ENCODE peak calls at places on chromosome 17, in seven cellular contexts. One of them, this sample, is unnamed. For H3K4me1, the result is how much of the 10 kb centered on the place peaks cover.

GRCh38 chr17:44205962-44206824 is 6.5 kb upstream of the ATXN7L3 start:
- DNase-seq in esophagus muscularis mucosa: no peak
- DNase-seq in sigmoid colon: no peak
- DNase-seq in transverse colon: no peak
- DNase-seq in thoracic aorta: no peak
- DNase-seq in esophagus squamous epithelium: no peak
- DNase-seq in suprapubic skin: no peak
- DNase-seq in this sample: no peak

GRCh38 chr17:62740066-62740465 is 68.0 kb downstream of the MARCHF10 start:
- DNase-seq in esophagus muscularis mucosa: no peak
- DNase-seq in sigmoid colon: no peak
- DNase-seq in transverse colon: no peak
- DNase-seq in thoracic aorta: no peak
- DNase-seq in esophagus squamous epithelium: no peak
- DNase-seq in suprapubic skin: no peak
- DNase-seq in this sample: no peak

GRCh38 chr17:29844339-29845048 is 85.5 kb downstream of the SSH2 start:
- DNase-seq in esophagus muscularis mucosa: no peak
- DNase-seq in sigmoid colon: no peak
- DNase-seq in transverse colon: no peak
- DNase-seq in thoracic aorta: no peak
- DNase-seq in esophagus squamous epithelium: no peak
- DNase-seq in suprapubic skin: no peak
- DNase-seq in this sample: no peak

GRCh38 chr17:27239046-27239445 is 54.9 kb upstream of the WSB1 start:
- DNase-seq in esophagus muscularis mucosa: no peak
- DNase-seq in sigmoid colon: no peak
- DNase-seq in transverse colon: no peak
- DNase-seq in thoracic aorta: no peak
- DNase-seq in esophagus squamous epithelium: no peak
- DNase-seq in suprapubic skin: no peak
- DNase-seq in this sample: no peak

GRCh38 chr17:45146616-45147101 is 1.6 kb upstream of the HEXIM1 start:
- DNase-seq in esophagus muscularis mucosa: no peak
- DNase-seq in sigmoid colon: peak
- DNase-seq in transverse colon: peak
- DNase-seq in thoracic aorta: no peak
- DNase-seq in esophagus squamous epithelium: no peak
- DNase-seq in suprapubic skin: no peak
- DNase-seq in this sample: no peak

GRCh38 chr17:19332371-19333131 is 30.0 kb downstream of the B9D1 start:
- DNase-seq in esophagus muscularis mucosa: no peak
- DNase-seq in sigmoid colon: peak
- DNase-seq in transverse colon: no peak
- DNase-seq in thoracic aorta: no peak
- DNase-seq in esophagus squamous epithelium: no peak
- DNase-seq in suprapubic skin: no peak
- DNase-seq in this sample: no peak

GRCh38 chr17:79531191-79531590 is 79.7 kb downstream of the RBFOX3 start:
- DNase-seq in esophagus muscularis mucosa: no peak
- DNase-seq in sigmoid colon: no peak
- DNase-seq in transverse colon: no peak
- DNase-seq in thoracic aorta: no peak
- DNase-seq in esophagus squamous epithelium: no peak
- DNase-seq in suprapubic skin: no peak
- DNase-seq in this sample: no peak

GRCh38 chr17:57678393-57678792 is 66.7 kb downstream of the CCDC182 start:
- DNase-seq in esophagus muscularis mucosa: no peak
- DNase-seq in sigmoid colon: no peak
- DNase-seq in transverse colon: no peak
- DNase-seq in thoracic aorta: no peak
- DNase-seq in esophagus squamous epithelium: no peak
- DNase-seq in suprapubic skin: no peak
- DNase-seq in this sample: no peak

GRCh38 chr17:45227101-45227591 is 5.5 kb downstream of the FMNL1 start:
- DNase-seq in esophagus muscularis mucosa: no peak
- DNase-seq in sigmoid colon: no peak
- DNase-seq in transverse colon: peak
- DNase-seq in thoracic aorta: no peak
- DNase-seq in esophagus squamous epithelium: no peak
- DNase-seq in suprapubic skin: no peak
- DNase-seq in this sample: peak

GRCh38 chr17:79842656-79843474 is 3.6 kb upstream of the CBX4 start:
- DNase-seq in esophagus muscularis mucosa: no peak
- DNase-seq in sigmoid colon: no peak
- DNase-seq in transverse colon: peak
- DNase-seq in thoracic aorta: no peak
- DNase-seq in esophagus squamous epithelium: no peak
- DNase-seq in suprapubic skin: no peak
- DNase-seq in this sample: peak

GRCh38 chr17:57470906-57471305 is 214.6 kb downstream of the MSI2 start:
- DNase-seq in esophagus muscularis mucosa: no peak
- DNase-seq in sigmoid colon: no peak
- DNase-seq in transverse colon: no peak
- DNase-seq in thoracic aorta: no peak
- DNase-seq in esophagus squamous epithelium: no peak
- DNase-seq in suprapubic skin: no peak
- DNase-seq in this sample: no peak

GRCh38 chr17:59840908-59841666 is 51.7 kb downstream of the TUBD1 start:
- DNase-seq in esophagus muscularis mucosa: no peak
- DNase-seq in sigmoid colon: no peak
- DNase-seq in transverse colon: no peak
- DNase-seq in thoracic aorta: no peak
- DNase-seq in esophagus squamous epithelium: no peak
- DNase-seq in suprapubic skin: no peak
- DNase-seq in this sample: no peak

GRCh38 chr17:77233635-77234334 is 93.0 kb downstream of the SEC14L1 start:
- DNase-seq in esophagus muscularis mucosa: no peak
- DNase-seq in sigmoid colon: peak
- DNase-seq in transverse colon: peak
- DNase-seq in thoracic aorta: no peak
- DNase-seq in esophagus squamous epithelium: no peak
- DNase-seq in suprapubic skin: no peak
- DNase-seq in this sample: no peak

GRCh38 chr17:81335388-81336157 is 40.5 kb upstream of the SLC38A10 start:
- DNase-seq in esophagus muscularis mucosa: no peak
- DNase-seq in sigmoid colon: no peak
- DNase-seq in transverse colon: peak
- DNase-seq in thoracic aorta: no peak
- DNase-seq in esophagus squamous epithelium: no peak
- DNase-seq in suprapubic skin: no peak
- DNase-seq in this sample: peak

GRCh38 chr17:13508916-13509315 is 92.8 kb downstream of the HS3ST3A1 start:
- DNase-seq in esophagus muscularis mucosa: no peak
- DNase-seq in sigmoid colon: no peak
- DNase-seq in transverse colon: no peak
- DNase-seq in thoracic aorta: no peak
- DNase-seq in esophagus squamous epithelium: no peak
- DNase-seq in suprapubic skin: no peak
- DNase-seq in this sample: no peak

GRCh38 chr17:27481327-27481726 is 25.1 kb downstream of the KSR1 start:
- DNase-seq in esophagus muscularis mucosa: no peak
- DNase-seq in sigmoid colon: no peak
- DNase-seq in transverse colon: no peak
- DNase-seq in thoracic aorta: no peak
- DNase-seq in esophagus squamous epithelium: no peak
- DNase-seq in suprapubic skin: no peak
- DNase-seq in this sample: peak

GRCh38 chr17:16516594-16517018 is 24.6 kb upstream of the LRRC75A start:
- DNase-seq in esophagus muscularis mucosa: no peak
- DNase-seq in sigmoid colon: no peak
- DNase-seq in transverse colon: no peak
- DNase-seq in thoracic aorta: no peak
- DNase-seq in esophagus squamous epithelium: no peak
- DNase-seq in suprapubic skin: no peak
- DNase-seq in this sample: no peak

GRCh38 chr17:33202011-33202410 is 91.1 kb downstream of the ASIC2 start:
- DNase-seq in esophagus muscularis mucosa: no peak
- DNase-seq in sigmoid colon: no peak
- DNase-seq in transverse colon: no peak
- DNase-seq in thoracic aorta: no peak
- DNase-seq in esophagus squamous epithelium: no peak
- DNase-seq in suprapubic skin: no peak
- DNase-seq in this sample: no peak

GRCh38 chr17:72927146-72927545 is 165.3 kb downstream of the SLC39A11 start:
- DNase-seq in esophagus muscularis mucosa: no peak
- DNase-seq in sigmoid colon: no peak
- DNase-seq in transverse colon: no peak
- DNase-seq in thoracic aorta: no peak
- DNase-seq in esophagus squamous epithelium: no peak
- DNase-seq in suprapubic skin: no peak
- DNase-seq in this sample: no peak

GRCh38 chr17:72270530-72270929 is 149.7 kb downstream of the SOX9 start:
- DNase-seq in esophagus muscularis mucosa: no peak
- DNase-seq in sigmoid colon: no peak
- DNase-seq in transverse colon: no peak
- DNase-seq in thoracic aorta: no peak
- DNase-seq in esophagus squamous epithelium: no peak
- DNase-seq in suprapubic skin: no peak
- DNase-seq in this sample: no peak

GRCh38 chr17:47638903-47639302 is 10.8 kb upstream of the KPNB1 start:
- DNase-seq in esophagus muscularis mucosa: no peak
- DNase-seq in sigmoid colon: no peak
- DNase-seq in transverse colon: no peak
- DNase-seq in thoracic aorta: no peak
- DNase-seq in esophagus squamous epithelium: no peak
- DNase-seq in suprapubic skin: no peak
- DNase-seq in this sample: no peak

GRCh38 chr17:82489117-82489516 is 30.4 kb upstream of the FOXK2 start:
- DNase-seq in esophagus muscularis mucosa: no peak
- DNase-seq in sigmoid colon: peak
- DNase-seq in transverse colon: no peak
- DNase-seq in thoracic aorta: peak
- DNase-seq in esophagus squamous epithelium: no peak
- DNase-seq in suprapubic skin: no peak
- DNase-seq in this sample: no peak

GRCh38 chr17:28985950-28986713 is 19.7 kb downstream of the SEZ6 start:
- DNase-seq in esophagus muscularis mucosa: no peak
- DNase-seq in sigmoid colon: no peak
- DNase-seq in transverse colon: no peak
- DNase-seq in thoracic aorta: no peak
- DNase-seq in esophagus squamous epithelium: no peak
- DNase-seq in suprapubic skin: no peak
- DNase-seq in this sample: no peak

GRCh38 chr17:5500247-5500803 is 14.0 kb downstream of the MIS12 start:
- DNase-seq in esophagus muscularis mucosa: no peak
- DNase-seq in sigmoid colon: no peak
- DNase-seq in transverse colon: no peak
- DNase-seq in thoracic aorta: no peak
- DNase-seq in esophagus squamous epithelium: no peak
- DNase-seq in suprapubic skin: no peak
- DNase-seq in this sample: no peak

GRCh38 chr17:42618442-42619150 is 9.1 kb downstream of the TUBG1 start:
- DNase-seq in esophagus muscularis mucosa: no peak
- DNase-seq in sigmoid colon: no peak
- DNase-seq in transverse colon: peak
- DNase-seq in thoracic aorta: no peak
- DNase-seq in esophagus squamous epithelium: no peak
- DNase-seq in suprapubic skin: no peak
- DNase-seq in this sample: peak

GRCh38 chr17:29579866-29580771 is 9.3 kb downstream of the GIT1 start:
- DNase-seq in esophagus muscularis mucosa: no peak
- DNase-seq in sigmoid colon: peak
- DNase-seq in transverse colon: peak
- DNase-seq in thoracic aorta: no peak
- DNase-seq in esophagus squamous epithelium: no peak
- DNase-seq in suprapubic skin: peak
- DNase-seq in this sample: peak

GRCh38 chr17:79223953-79224352 is 149.3 kb downstream of the ENGASE start:
- DNase-seq in esophagus muscularis mucosa: no peak
- DNase-seq in sigmoid colon: no peak
- DNase-seq in transverse colon: no peak
- DNase-seq in thoracic aorta: no peak
- DNase-seq in esophagus squamous epithelium: no peak
- DNase-seq in suprapubic skin: no peak
- DNase-seq in this sample: no peak

DNA sequence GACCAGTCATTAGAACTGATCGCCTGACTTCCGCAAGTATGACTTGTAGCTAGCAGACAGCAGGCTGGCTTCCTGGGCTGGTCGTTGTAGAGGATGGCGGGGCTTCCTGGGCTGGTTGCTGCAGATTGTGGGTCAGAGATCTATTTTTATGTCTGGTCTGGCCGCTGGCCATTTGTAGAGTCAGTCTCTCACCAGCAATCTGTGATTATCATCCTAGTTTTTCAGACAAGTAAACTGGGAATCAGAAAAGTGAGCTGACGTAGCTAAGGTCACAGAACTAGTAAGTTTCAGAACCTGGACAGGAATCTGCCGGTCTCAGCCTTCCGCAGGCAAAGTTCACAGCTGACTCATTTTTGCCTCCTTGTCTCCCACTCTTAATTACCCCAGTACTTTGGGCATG is 19.1 kb downstream of the GPR142 start:
- DNase-seq in esophagus muscularis mucosa: no peak
- DNase-seq in sigmoid colon: no peak
- DNase-seq in transverse colon: no peak
- DNase-seq in thoracic aorta: no peak
- DNase-seq in esophagus squamous epithelium: no peak
- DNase-seq in suprapubic skin: no peak
- DNase-seq in this sample: peak
- H3K4me3 ChIP-seq in esophagus muscularis mucosa: no peak
- H3K4me3 ChIP-seq in sigmoid colon: no peak
- H3K4me3 ChIP-seq in transverse colon: no peak
- H3K4me3 ChIP-seq in thoracic aorta: no peak
- H3K4me3 ChIP-seq in esophagus squamous epithelium: no peak
- H3K4me3 ChIP-seq in suprapubic skin: no peak
- H3K4me3 ChIP-seq in this sample: no peak

DNA sequence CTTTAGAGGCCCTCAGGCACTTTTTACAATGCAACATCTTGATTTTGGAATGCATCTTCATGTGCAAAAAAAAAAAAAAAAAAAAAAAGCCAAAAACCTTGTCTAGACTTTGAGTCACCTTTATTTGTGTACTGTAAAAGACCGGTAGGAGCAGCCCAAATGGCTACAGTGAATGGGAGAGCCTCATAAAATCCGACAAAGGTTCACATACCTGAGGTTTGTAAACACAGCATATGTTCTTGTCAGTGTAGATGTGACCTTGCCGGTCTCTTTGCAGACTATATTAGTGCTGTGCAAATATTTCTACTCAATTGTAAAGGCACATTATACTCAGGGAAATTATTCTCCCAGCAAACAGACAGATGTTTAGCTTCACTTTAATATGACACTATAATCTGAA is 211.4 kb downstream of the CA10 start:
- DNase-seq in esophagus muscularis mucosa: no peak
- DNase-seq in sigmoid colon: no peak
- DNase-seq in transverse colon: peak
- DNase-seq in thoracic aorta: no peak
- DNase-seq in esophagus squamous epithelium: no peak
- DNase-seq in suprapubic skin: no peak
- DNase-seq in this sample: no peak
- H3K4me1 ChIP-seq in esophagus muscularis mucosa: under half
- H3K4me1 ChIP-seq in sigmoid colon: under half
- H3K4me1 ChIP-seq in transverse colon: under half
- H3K4me1 ChIP-seq in thoracic aorta: under half
- H3K4me1 ChIP-seq in esophagus squamous epithelium: under half
- H3K4me1 ChIP-seq in suprapubic skin: under half
- H3K4me1 ChIP-seq in this sample: under half

GRCh38 chr17:35242158-35242804 is 591 bp upstream of the SLFN5 start:
- DNase-seq in esophagus muscularis mucosa: no peak
- DNase-seq in sigmoid colon: peak
- DNase-seq in transverse colon: peak
- DNase-seq in thoracic aorta: no peak
- DNase-seq in esophagus squamous epithelium: peak
- DNase-seq in suprapubic skin: peak
- DNase-seq in this sample: peak
- TF ChIP-seq CTCF in esophagus muscularis mucosa: peak
- TF ChIP-seq CTCF in sigmoid colon: peak
- TF ChIP-seq CTCF in transverse colon: peak
- TF ChIP-seq CTCF in thoracic aorta: peak
- TF ChIP-seq CTCF in esophagus squamous epithelium: peak
- TF ChIP-seq CTCF in suprapubic skin: no peak
- TF ChIP-seq CTCF in this sample: peak

GRCh38 chr17:49003557-49004511 is 6.6 kb downstream of the IGF2BP1 start:
- DNase-seq in esophagus muscularis mucosa: peak
- DNase-seq in sigmoid colon: no peak
- DNase-seq in transverse colon: no peak
- DNase-seq in thoracic aorta: no peak
- DNase-seq in esophagus squamous epithelium: no peak
- DNase-seq in suprapubic skin: peak
- DNase-seq in this sample: no peak
- H3K4me3 ChIP-seq in esophagus muscularis mucosa: no peak
- H3K4me3 ChIP-seq in sigmoid colon: no peak
- H3K4me3 ChIP-seq in transverse colon: no peak
- H3K4me3 ChIP-seq in thoracic aorta: no peak
- H3K4me3 ChIP-seq in esophagus squamous epithelium: no peak
- H3K4me3 ChIP-seq in suprapubic skin: no peak
- H3K4me3 ChIP-seq in this sample: no peak

This sample was measured in mucosa of descending colon.